ENCODE peak calls at places on chromosomes 12 and 14, in seven cellular contexts. L is left ventricle myocardium inferior; O is heart left ventricle; E is pancreas; P is CD4-positive, CD25-positive, alpha-beta regulatory T cell; M is fibroblast of lung; X is CD8-positive, alpha-beta memory T cell. D is an unnamed sample.

GRCh38 chr14:33568935-33569579 is 381.8 kb downstream of the EGLN3 start:
- DNase-seq in M (peak; percentile 65), P (no peak), E (no peak), O (no peak), L (no peak), X (no peak), D (no peak)

GRCh38 chr14:99007795-99008194 is 264.2 kb downstream of the BCL11B start:
- DNase-seq in L (no peak), X (no peak), O (no peak), E (no peak), P (no peak), M (no peak), D (no peak)

GRCh38 chr14:76138758-76139723 is 12.7 kb upstream of the GPATCH2L start:
- DNase-seq in O (no peak), L (no peak), E (no peak), P (no peak), X (no peak), M (peak; percentile 1), D (no peak)

GRCh38 chr12:64713372-64713771 is 45.8 kb downstream of the GNS start:
- DNase-seq in M (no peak), X (no peak), L (no peak), E (no peak), O (no peak), P (no peak), D (no peak)

GRCh38 chr14:88793259-88793625 is 489 bp upstream of the EML5 start:
- DNase-seq in M (no peak), L (no peak), O (no peak), E (no peak), X (no peak), P (no peak), D (no peak)

GRCh38 chr12:113778432-113779128 is 187.5 kb downstream of the RBM19 start:
- DNase-seq in M (no peak), O (no peak), X (no peak), E (no peak), L (no peak), P (no peak), D (no peak)

GRCh38 chr14:60002819-60003492 is 83.0 kb downstream of the LRRC9 start:
- DNase-seq in P (no peak), E (peak; percentile 86), M (no peak), X (no peak), L (peak; percentile 81), O (peak; percentile 81), D (no peak)

GRCh38 chr12:116130431-116130830 is 147.1 kb downstream of the MED13L start:
- DNase-seq in O (no peak), E (no peak), L (no peak), P (peak; percentile 40), M (peak; percentile 83), X (no peak), D (no peak)

GRCh38 chr12:43551271-43551970 is 582 bp downstream of the ADAMTS20 start:
- DNase-seq in M (no peak), O (peak; percentile 61), L (no peak), P (no peak), E (no peak), X (no peak), D (no peak)

GRCh38 chr12:53550595-53550994 is 43.3 kb upstream of the NPFF start:
- DNase-seq in X (no peak), O (no peak), E (no peak), M (peak; percentile 19), P (no peak), L (no peak), D (no peak)

GRCh38 chr14:35116242-35116641 is 5.5 kb downstream of the PPP2R3C start:
- DNase-seq in X (no peak), E (no peak), M (no peak), O (no peak), L (no peak), P (no peak), D (no peak)

GRCh38 chr14:97410667-97411286 is 613.6 kb downstream of the VRK1 start:
- DNase-seq in P (no peak), E (no peak), O (no peak), X (no peak), M (no peak), L (no peak), D (no peak)

GRCh38 chr12:53969588-53970259 is 3.2 kb upstream of the HOXC11 start:
- DNase-seq in E (no peak), P (no peak), X (no peak), L (no peak), M (no peak), O (no peak), D (no peak)

GRCh38 chr14:77761205-77761931 is 412 bp upstream of the SNW1 start:
- DNase-seq in L (peak; percentile 32), X (no peak), P (no peak), E (no peak), M (peak; percentile 92), O (no peak), D (no peak)

GRCh38 chr12:46492471-46493351 is 120.1 kb upstream of the SLC38A2 start:
- DNase-seq in O (no peak), L (no peak), M (peak; percentile 95), P (no peak), E (no peak), X (no peak), D (no peak)

GRCh38 chr14:105090493-105091334 is 25.5 kb upstream of the GPR132 start:
- DNase-seq in M (peak; percentile 61), X (peak; percentile 72), P (peak; percentile 80), O (peak; percentile 94), L (peak; percentile 87), E (peak; percentile 93), D (no peak)

GRCh38 chr12:14138495-14138894 is 157.1 kb upstream of the GRIN2B start:
- DNase-seq in P (no peak), L (no peak), O (no peak), M (no peak), E (no peak), X (no peak), D (no peak)

GRCh38 chr12:34598851-34599529 is 576.7 kb downstream of the ALG10 start:
- DNase-seq in E (peak; percentile 2), P (no peak), M (no peak), X (no peak), O (no peak), L (no peak), D (no peak)

GRCh38 chr12:50401383-50402155 is 884 bp downstream of the LARP4 start:
- DNase-seq in P (peak; percentile 69), X (no peak), M (peak; percentile 57), E (no peak), L (no peak), O (peak; percentile 67), D (no peak)

GRCh38 chr12:59070534-59070933 is 150.2 kb upstream of the LRIG3 start:
- DNase-seq in L (no peak), O (no peak), M (peak; percentile 64), X (no peak), E (no peak), P (no peak), D (no peak)

GRCh38 chr12:30794591-30795409 is 40.0 kb upstream of the CAPRIN2 start:
- DNase-seq in M (peak; percentile 98), E (no peak), O (no peak), L (no peak), P (peak; percentile 43), X (no peak), D (peak; percentile 22)

GRCh38 chr14:64654072-64654899 is 49.9 kb upstream of the PLEKHG3 start:
- DNase-seq in O (no peak), X (no peak), P (no peak), M (peak; percentile 92), E (no peak), L (no peak), D (no peak)

GRCh38 chr14:64645220-64645891 is 58.9 kb upstream of the PLEKHG3 start:
- DNase-seq in O (no peak), L (no peak), M (peak; percentile 98), P (no peak), E (no peak), X (no peak), D (no peak)

GRCh38 chr14:64646103-64646502 is 58.1 kb upstream of the PLEKHG3 start:
- DNase-seq in L (no peak), E (no peak), P (no peak), O (no peak), M (no peak), X (no peak), D (no peak)

GRCh38 chr14:64644629-64645028 is 59.6 kb upstream of the PLEKHG3 start:
- DNase-seq in E (no peak), M (no peak), O (no peak), X (no peak), P (no peak), L (no peak), D (no peak)

DNA sequence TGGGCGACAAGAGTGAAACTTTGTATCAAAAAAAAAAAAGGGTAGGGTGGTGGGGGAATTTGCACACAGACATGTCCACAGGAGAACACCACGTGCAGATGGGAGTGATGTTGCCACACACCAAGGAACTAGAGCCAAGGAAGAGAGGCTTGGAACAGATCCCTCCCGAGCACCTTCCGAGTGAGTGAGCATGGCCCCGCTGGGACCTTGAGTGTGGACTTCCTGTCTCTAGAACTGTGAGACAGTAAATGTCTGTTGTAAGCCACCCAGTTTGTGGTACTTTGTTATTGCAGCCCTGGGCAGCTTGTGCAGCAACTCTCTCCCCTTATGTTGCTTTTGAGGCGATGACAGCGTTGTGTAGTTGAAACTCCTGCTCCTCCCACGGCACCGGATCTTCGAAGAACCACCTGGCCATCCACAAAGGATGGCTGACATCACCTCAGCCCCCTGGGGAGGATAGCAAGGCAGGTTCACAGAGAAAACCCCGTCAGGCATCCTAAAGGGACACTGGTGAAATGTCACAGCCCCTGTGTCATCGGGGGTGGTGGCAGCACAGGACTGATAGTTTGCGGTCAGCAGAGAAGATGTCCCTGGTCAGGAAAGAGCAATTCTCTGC is 54.7 kb upstream of the PLEKHG3 start:
- DNase-seq in L (no peak), M (peak; percentile 60), P (no peak), X (no peak), E (no peak), O (no peak), D (no peak)
- H3K27ac ChIP-seq in L (no peak overlapping the region), M (no peak overlapping the region), P (no peak overlapping the region), X (no peak overlapping the region), E (no peak overlapping the region), O (no peak overlapping the region), D (no peak overlapping the region)

DNA sequence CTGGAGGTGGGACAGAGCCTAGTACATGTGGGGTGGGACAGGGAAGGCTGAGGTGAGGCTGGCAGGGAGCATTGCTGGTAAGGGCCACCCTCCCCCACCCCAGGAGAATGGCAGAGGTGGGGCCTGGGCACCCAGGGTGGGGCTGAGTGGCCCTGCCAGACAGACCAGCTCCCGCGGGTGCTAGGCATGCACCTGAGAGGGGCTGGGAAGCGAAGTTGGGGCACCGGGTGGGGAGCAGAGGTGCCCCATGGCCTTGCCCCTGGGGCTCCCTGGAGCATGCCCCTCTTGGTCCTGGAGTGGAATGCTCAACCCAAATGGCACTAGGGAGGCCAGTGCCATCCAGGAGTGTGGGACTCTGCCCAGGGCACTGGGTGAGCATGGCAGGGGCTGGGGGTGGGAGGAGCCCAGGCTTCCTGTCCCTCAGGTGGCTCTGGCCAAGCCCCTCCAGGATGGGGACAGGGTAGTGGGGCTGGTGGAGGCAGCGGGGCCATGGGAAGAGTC is 1.3 kb downstream of the TNFAIP2 start:
- DNase-seq in L (peak; percentile 14), M (no peak), P (no peak), E (peak; percentile 26), O (peak; percentile 59), X (no peak), D (no peak)
- H3K4me3 ChIP-seq in L (peak overlapping the region; percentile 96), M (no peak overlapping the region), P (no peak overlapping the region), E (peak overlapping the region; percentile 23), O (peak overlapping the region; percentile 78), X (no peak overlapping the region), D (peak overlapping the region; percentile 83)

GRCh38 chr14:51845811-51846210 is 14.6 kb upstream of the GNG2 start:
- DNase-seq in L (no peak), M (no peak), X (no peak), P (no peak), O (no peak), E (no peak), D (no peak)
- H3K27ac ChIP-seq in L (no peak overlapping the region), M (no peak overlapping the region), X (peak overlapping the region; percentile 98), P (peak overlapping the region; percentile 99), O (no peak overlapping the region), E (no peak overlapping the region), D (no peak overlapping the region)

GRCh38 chr14:61608245-61609142 is 86.8 kb upstream of the HIF1A start:
- DNase-seq in L (no peak), M (peak; percentile 86), E (no peak), O (no peak), X (no peak), P (no peak), D (no peak)
- H3K4me3 ChIP-seq in L (no peak overlapping the region), M (no peak overlapping the region), E (no peak overlapping the region), O (no peak overlapping the region), X (no peak overlapping the region), P (no peak overlapping the region), D (no peak overlapping the region)

D was measured in thoracic aorta.